ENCODE peak calls at places on chromosomes 16 and 17, in five cellular contexts. G, O, P, L and B are unnamed samples.

GRCh38 chr17:76354747-76355310 is 1.1 kb upstream of the PRPSAP1 start:
- DNase-seq in O (no peak), L (peak), P (no peak), G (no peak), B (no peak)

GRCh38 chr16:82748026-82748425 is 121.3 kb downstream of the CDH13 start:
- DNase-seq in O (no peak), G (no peak), L (peak), P (no peak), B (no peak)

GRCh38 chr17:16398270-16399267 is 16.8 kb upstream of the TRPV2 start:
- DNase-seq in L (peak), O (peak), P (no peak), G (no peak), B (peak)

GRCh38 chr16:8469102-8469778 is 121.1 kb downstream of the TMEM114 start:
- DNase-seq in L (no peak), O (no peak), G (no peak), P (no peak), B (no peak)

GRCh38 chr16:22962905-22963304 is 148.9 kb downstream of the HS3ST2 start:
- DNase-seq in L (no peak), O (no peak), P (no peak), G (no peak), B (no peak)

GRCh38 chr16:57690782-57691471 is 3.7 kb upstream of the DRC7 start:
- DNase-seq in O (no peak), L (peak), P (no peak), G (no peak), B (no peak)

GRCh38 chr17:33200587-33200986 is 92.5 kb downstream of the ASIC2 start:
- DNase-seq in P (peak), G (no peak), O (no peak), L (peak), B (no peak)

GRCh38 chr17:75124041-75124818 is 7.3 kb downstream of the NT5C start:
- DNase-seq in G (peak), O (peak), L (peak), P (peak), B (peak)

GRCh38 chr17:33949100-33949499 is 306.0 kb upstream of the CCL2 start:
- DNase-seq in G (no peak), L (no peak), O (no peak), P (peak), B (peak)

GRCh38 chr17:61411944-61412859 is 12.6 kb downstream of the TBX2 start:
- DNase-seq in P (peak), G (peak), O (peak), L (peak), B (peak)

GRCh38 chr17:11589706-11590105 is 8.6 kb upstream of the DNAH9 start:
- DNase-seq in G (no peak), P (no peak), O (no peak), L (no peak), B (peak)

GRCh38 chr17:74742153-74742515 is 5.1 kb downstream of the RAB37 start:
- DNase-seq in G (no peak), O (peak), L (peak), P (no peak), B (peak)

GRCh38 chr16:51898872-51899271 is 648.1 kb downstream of the TOX3 start:
- DNase-seq in O (no peak), G (no peak), P (no peak), L (peak), B (no peak)